ENCODE peak calls at places on chromosomes 6 and 20, in ten cellular contexts. J, S, N, Q, D, B, Z, Y, I and U are unnamed samples.

GRCh38 chr6:44332585-44332984 is 9.9 kb upstream of the SPATS1 start:
- DNase-seq in J (no peak), S (peak; percentile 27), N (no peak), Q (no peak), D (no peak), B (no peak), Z (no peak), Y (no peak), I (no peak), U (no peak)

GRCh38 chr20:51014797-51015722 is 7.8 kb downstream of the KCNG1 start:
- DNase-seq in J (peak; percentile 85), S (peak; percentile 30), N (peak; percentile 30), Q (peak; percentile 83), D (peak; percentile 26), B (peak; percentile 70), Z (no peak), Y (peak; percentile 77), I (no peak), U (no peak)

GRCh38 chr6:41021832-41022231 is 17.2 kb downstream of the UNC5CL start:
- DNase-seq in J (no peak), S (peak; percentile 66), N (no peak), Q (no peak), D (no peak), B (peak; percentile 28), Z (no peak), Y (peak; percentile 35), I (no peak), U (no peak)

GRCh38 chr6:61810047-61810446 is 476.0 kb downstream of the KHDRBS2 start:
- DNase-seq in J (no peak), S (no peak), N (no peak), Q (no peak), D (no peak), B (no peak), Z (no peak), Y (no peak), I (no peak), U (no peak)

GRCh38 chr20:37880726-37881591 is 22.0 kb upstream of the VSTM2L start:
- DNase-seq in J (peak; percentile 26), S (no peak), N (no peak), Q (no peak), D (peak; percentile 73), B (peak; percentile 10), Z (peak; percentile 26), Y (peak; percentile 43), I (no peak), U (no peak)

GRCh38 chr20:62666736-62667529 is 24.6 kb downstream of the SLCO4A1 start:
- DNase-seq in J (no peak), S (peak; percentile 12), N (no peak), Q (peak; percentile 51), D (peak; percentile 62), B (peak; percentile 43), Z (peak; percentile 48), Y (peak; percentile 98), I (no peak), U (peak; percentile 74)

GRCh38 chr20:42267793-42268381 is 649.7 kb upstream of the CHD6 start:
- DNase-seq in J (no peak), S (no peak), N (no peak), Q (no peak), D (no peak), B (no peak), Z (no peak), Y (no peak), I (no peak), U (no peak)

GRCh38 chr6:158784505-158784904 is 34.7 kb downstream of the EZR start:
- DNase-seq in J (no peak), S (peak; percentile 81), N (no peak), Q (no peak), D (no peak), B (peak; percentile 65), Z (no peak), Y (no peak), I (no peak), U (no peak)

GRCh38 chr6:111427341-111428116 is 55.5 kb downstream of the REV3L start:
- DNase-seq in J (no peak), S (peak; percentile 83), N (peak; percentile 0), Q (no peak), D (no peak), B (peak; percentile 94), Z (no peak), Y (peak; percentile 12), I (no peak), U (peak; percentile 52)

GRCh38 chr6:165055231-165055630 is 254.2 kb downstream of the C6orf118 start:
- DNase-seq in J (no peak), S (peak; percentile 19), N (no peak), Q (no peak), D (no peak), B (no peak), Z (no peak), Y (peak; percentile 47), I (no peak), U (no peak)

GRCh38 chr20:46308258-46309157 is at the start of gene CDH22:
- DNase-seq in J (peak; percentile 69), S (peak; percentile 18), N (no peak), Q (peak; percentile 57), D (no peak), B (peak; percentile 30), Z (peak; percentile 33), Y (no peak), I (no peak), U (peak; percentile 60)

GRCh38 chr6:69233195-69233524 is 563.6 kb downstream of the LMBRD1 start:
- DNase-seq in J (no peak), S (peak; percentile 0), N (no peak), Q (no peak), D (no peak), B (no peak), Z (no peak), Y (no peak), I (no peak), U (no peak)

GRCh38 chr6:7617954-7618764 is 28.2 kb downstream of the SNRNP48 start:
- DNase-seq in J (no peak), S (peak; percentile 56), N (no peak), Q (no peak), D (no peak), B (peak; percentile 93), Z (peak; percentile 37), Y (no peak), I (no peak), U (peak; percentile 87)

GRCh38 chr6:37021356-37022129 is 16.1 kb downstream of the FGD2 start:
- DNase-seq in J (peak; percentile 58), S (no peak), N (peak; percentile 54), Q (no peak), D (no peak), B (peak; percentile 64), Z (no peak), Y (peak; percentile 30), I (peak; percentile 57), U (no peak)

GRCh38 chr6:84685983-84686584 is 78.3 kb downstream of the TBX18 start:
- DNase-seq in J (no peak), S (no peak), N (no peak), Q (peak; percentile 3), D (no peak), B (peak; percentile 53), Z (no peak), Y (peak; percentile 64), I (no peak), U (no peak)

GRCh38 chr6:5071216-5071615 is 13.9 kb upstream of the PPP1R3G start:
- DNase-seq in J (no peak), S (no peak), N (no peak), Q (no peak), D (no peak), B (no peak), Z (no peak), Y (no peak), I (no peak), U (no peak)

GRCh38 chr6:8536122-8536521 is 100.8 kb upstream of the SLC35B3 start:
- DNase-seq in J (no peak), S (no peak), N (no peak), Q (no peak), D (no peak), B (no peak), Z (no peak), Y (no peak), I (no peak), U (no peak)

GRCh38 chr20:36472656-36473071 is 68.7 kb upstream of the MYL9 start:
- DNase-seq in J (no peak), S (no peak), N (no peak), Q (no peak), D (peak; percentile 81), B (no peak), Z (peak; percentile 66), Y (peak; percentile 56), I (no peak), U (no peak)

GRCh38 chr20:5923493-5923892 is 26.8 kb downstream of the TRMT6 start:
- DNase-seq in J (no peak), S (no peak), N (no peak), Q (no peak), D (no peak), B (no peak), Z (no peak), Y (no peak), I (no peak), U (no peak)

GRCh38 chr20:38260378-38261053 is at the start of gene KIAA1755:
- DNase-seq in J (peak; percentile 7), S (no peak), N (no peak), Q (peak; percentile 42), D (no peak), B (no peak), Z (no peak), Y (no peak), I (no peak), U (no peak)

GRCh38 chr20:33803921-33804337 is 7.2 kb upstream of the CHMP4B start:
- DNase-seq in J (no peak), S (peak; percentile 77), N (no peak), Q (no peak), D (no peak), B (peak; percentile 76), Z (no peak), Y (no peak), I (no peak), U (no peak)

GRCh38 chr6:160002882-160003281 is 34.0 kb downstream of the IGF2R start:
- DNase-seq in J (no peak), S (no peak), N (no peak), Q (no peak), D (no peak), B (no peak), Z (no peak), Y (no peak), I (no peak), U (no peak)

GRCh38 chr6:44264154-44265002 is 973 bp downstream of the NFKBIE start:
- DNase-seq in J (peak; percentile 19), S (no peak), N (no peak), Q (no peak), D (no peak), B (peak; percentile 18), Z (no peak), Y (no peak), I (no peak), U (peak; percentile 91)

GRCh38 chr6:161050134-161050765 is 58.7 kb downstream of the MAP3K4 start:
- DNase-seq in J (no peak), S (no peak), N (no peak), Q (no peak), D (no peak), B (no peak), Z (no peak), Y (no peak), I (no peak), U (no peak)

GRCh38 chr6:10481101-10481500 is 40.0 kb upstream of the GCNT2 start:
- DNase-seq in J (no peak), S (peak; percentile 12), N (no peak), Q (no peak), D (no peak), B (no peak), Z (no peak), Y (no peak), I (no peak), U (no peak)

GRCh38 chr6:70221025-70221714 is 81.7 kb downstream of the COL9A1 start:
- DNase-seq in J (peak; percentile 12), S (peak; percentile 3), N (no peak), Q (no peak), D (peak; percentile 15), B (peak; percentile 52), Z (no peak), Y (peak; percentile 38), I (no peak), U (no peak)